ENCODE peak calls at places on chromosome 9, in six cellular contexts. Z, C, U, L, T and E are unnamed samples. For H3K9me3, the result is how much of the 10 kb centered on the place peaks cover.

GRCh38 chr9:13648676-13649075 is 369.2 kb upstream of the MPDZ start:
- DNase-seq in U (no peak), Z (no peak), T (no peak), C (no peak), L (no peak), E (no peak)

GRCh38 chr9:8143677-8144076 is 344.1 kb upstream of the DMAC1 start:
- DNase-seq in U (no peak), T (no peak), C (no peak), Z (no peak), L (no peak), E (no peak)

GRCh38 chr9:100196215-100196614 is 97.2 kb downstream of the INVS start:
- DNase-seq in L (no peak), C (no peak), T (no peak), Z (no peak), U (no peak), E (no peak)

GRCh38 chr9:121754655-121755436 is 103.4 kb downstream of the DAB2IP start:
- DNase-seq in T (no peak), C (no peak), U (no peak), L (no peak), Z (no peak), E (no peak)

GRCh38 chr9:129655142-129655541 is 10.3 kb upstream of the PRRX2 start:
- DNase-seq in T (no peak), C (no peak), L (no peak), U (no peak), Z (no peak), E (no peak)

GRCh38 chr9:75962186-75963036 is 71.9 kb downstream of the PCSK5 start:
- DNase-seq in C (no peak), U (no peak), T (no peak), Z (no peak), L (no peak), E (no peak)

GRCh38 chr9:79763861-79764260 is 192.1 kb downstream of the TLE4 start:
- DNase-seq in T (no peak), U (no peak), L (no peak), Z (no peak), C (no peak), E (peak)

GRCh38 chr9:138073408-138073807 is 195.8 kb downstream of the CACNA1B start:
- DNase-seq in U (peak), T (peak), Z (no peak), C (no peak), L (no peak), E (no peak)

GRCh38 chr9:21964925-21965385 is 29.2 kb downstream of the CDKN2A start:
- DNase-seq in L (no peak), Z (no peak), T (no peak), U (no peak), C (no peak), E (no peak)

GRCh38 chr9:131758972-131759647 is 19.2 kb upstream of the RAPGEF1 start:
- DNase-seq in Z (no peak), T (no peak), C (no peak), L (no peak), U (no peak), E (peak)

GRCh38 chr9:130193531-130194405 is 21.6 kb downstream of the NCS1 start:
- DNase-seq in U (no peak), C (no peak), T (peak), Z (no peak), L (no peak), E (no peak)

GRCh38 chr9:129353697-129354336 is 175.8 kb upstream of the IER5L start:
- DNase-seq in T (no peak), Z (no peak), U (no peak), C (no peak), L (no peak), E (no peak)

GRCh38 chr9:34568783-34569182 is 20.7 kb downstream of the CNTFR start:
- DNase-seq in C (no peak), U (no peak), T (peak), Z (no peak), L (no peak), E (no peak)

GRCh38 chr9:16450578-16450977 is 419.9 kb downstream of the BNC2 start:
- DNase-seq in U (no peak), T (no peak), Z (no peak), L (no peak), C (no peak), E (no peak)

GRCh38 chr9:136886610-136887597 is 588 bp downstream of the TRAF2 start:
- DNase-seq in U (peak), C (no peak), L (no peak), T (peak), Z (peak), E (peak)

GRCh38 chr9:127163409-127163808 is 41.0 kb upstream of the ANGPTL2 start:
- DNase-seq in L (peak), Z (no peak), C (peak), U (no peak), T (no peak), E (peak)
- TF ChIP-seq RFX5 in L (no peak), Z (no peak), C (no peak), U (no peak), T (no peak), E (no peak)

GRCh38 chr9:92206490-92206889 is 87.0 kb downstream of the IARS1 start:
- DNase-seq in U (no peak), Z (no peak), L (no peak), T (no peak), C (no peak), E (peak)
- H3K9me3 ChIP-seq in U (under half), Z (under half), L (under half), T (under half), C (under half), E (under half)

DNA sequence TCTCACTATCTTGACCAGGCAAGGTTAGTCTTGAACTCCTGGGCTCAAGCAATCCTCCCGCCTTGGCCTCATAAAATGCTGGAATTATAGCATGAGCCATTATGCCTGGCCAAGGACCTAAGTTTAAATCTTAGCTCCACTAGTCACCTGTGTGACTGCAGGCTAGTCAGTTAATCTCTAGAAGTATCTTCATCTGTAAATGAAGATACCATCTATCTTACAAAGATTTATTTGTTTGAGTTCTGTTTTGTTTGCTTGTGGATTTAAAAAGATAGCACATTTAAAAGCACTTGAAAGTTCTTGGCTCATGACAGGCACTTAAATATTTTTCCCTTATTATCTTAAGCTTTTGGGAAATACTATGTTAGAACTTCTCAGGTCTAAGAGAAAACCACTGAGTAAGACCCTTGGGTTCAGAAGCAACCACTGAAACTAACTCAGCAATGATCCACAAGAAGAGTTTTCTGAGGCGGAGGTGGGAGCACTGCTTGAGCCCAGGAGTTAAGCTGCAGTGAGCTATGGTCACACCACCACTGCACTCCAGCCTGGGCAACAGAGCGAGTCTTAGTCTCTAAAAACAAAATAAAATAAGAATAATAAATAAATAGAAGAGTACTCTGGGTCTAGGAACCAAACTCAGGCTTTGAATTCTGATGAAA is 19.1 kb downstream of the TMEM245 start:
- DNase-seq in T (no peak), Z (no peak), C (no peak), L (no peak), U (no peak), E (no peak)
- H3K27ac ChIP-seq in T (no peak), Z (peak), C (peak), L (no peak), U (no peak), E (no peak)

GRCh38 chr9:126618200-126618589 is 4.5 kb downstream of the LMX1B start:
- DNase-seq in L (no peak), C (no peak), T (peak), U (no peak), Z (no peak), E (no peak)

GRCh38 chr9:126615791-126616447 is 2.2 kb downstream of the LMX1B start:
- DNase-seq in L (no peak), U (peak), Z (no peak), T (peak), C (no peak), E (no peak)

GRCh38 chr9:126616521-126616976 is 2.8 kb downstream of the LMX1B start:
- DNase-seq in T (peak), L (no peak), U (peak), Z (no peak), C (no peak), E (no peak)

GRCh38 chr9:126617740-126618133 is 4.0 kb downstream of the LMX1B start:
- DNase-seq in T (peak), U (no peak), L (no peak), C (no peak), Z (no peak), E (no peak)

DNA sequence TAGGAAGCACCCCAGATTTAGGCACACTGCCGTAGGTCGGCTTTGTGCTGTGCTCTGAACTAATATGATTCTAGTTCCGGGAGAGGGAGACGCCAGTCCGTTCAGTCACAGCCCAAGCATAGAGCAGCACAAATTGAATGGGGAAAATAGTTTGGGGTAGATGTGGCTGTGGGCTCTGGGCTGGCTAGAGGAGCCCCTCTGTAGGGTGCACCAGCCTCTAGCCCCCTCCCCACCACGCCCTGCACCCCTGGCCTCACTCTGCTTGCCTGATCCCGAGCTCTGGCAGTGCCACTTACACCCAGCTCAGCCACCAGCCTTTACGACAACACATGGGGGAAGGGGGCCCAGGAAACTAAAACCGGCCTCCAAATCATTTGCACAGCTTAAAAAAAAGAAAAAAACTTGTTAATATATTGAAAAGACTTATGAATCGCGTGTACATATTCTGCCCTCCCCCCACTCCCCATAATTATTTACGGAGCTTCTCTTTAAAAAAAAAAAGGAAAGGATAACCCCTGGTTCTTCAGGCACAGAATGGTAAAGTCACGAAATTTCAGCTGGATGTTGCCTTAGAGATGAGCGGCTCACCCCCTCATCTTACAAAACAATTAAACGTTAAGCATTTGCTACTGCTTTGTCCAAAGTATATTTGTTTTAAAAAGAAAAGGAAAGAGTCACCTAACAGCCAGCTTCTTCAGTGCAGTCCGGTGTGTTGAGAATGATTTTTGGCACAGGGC is 3.4 kb downstream of the LMX1B start:
- DNase-seq in U (no peak), Z (no peak), L (no peak), C (no peak), T (peak), E (no peak)
- TF ChIP-seq RFX5 in U (no peak), Z (no peak), L (no peak), C (no peak), T (no peak), E (no peak)

GRCh38 chr9:96844040-96844439 is 10.3 kb downstream of the ZNF782 start:
- DNase-seq in T (no peak), C (no peak), Z (no peak), L (no peak), U (no peak), E (no peak)
- H3K9me3 ChIP-seq in T (under half), C (under half), Z (half or more), L (under half), U (under half), E (under half)

DNA sequence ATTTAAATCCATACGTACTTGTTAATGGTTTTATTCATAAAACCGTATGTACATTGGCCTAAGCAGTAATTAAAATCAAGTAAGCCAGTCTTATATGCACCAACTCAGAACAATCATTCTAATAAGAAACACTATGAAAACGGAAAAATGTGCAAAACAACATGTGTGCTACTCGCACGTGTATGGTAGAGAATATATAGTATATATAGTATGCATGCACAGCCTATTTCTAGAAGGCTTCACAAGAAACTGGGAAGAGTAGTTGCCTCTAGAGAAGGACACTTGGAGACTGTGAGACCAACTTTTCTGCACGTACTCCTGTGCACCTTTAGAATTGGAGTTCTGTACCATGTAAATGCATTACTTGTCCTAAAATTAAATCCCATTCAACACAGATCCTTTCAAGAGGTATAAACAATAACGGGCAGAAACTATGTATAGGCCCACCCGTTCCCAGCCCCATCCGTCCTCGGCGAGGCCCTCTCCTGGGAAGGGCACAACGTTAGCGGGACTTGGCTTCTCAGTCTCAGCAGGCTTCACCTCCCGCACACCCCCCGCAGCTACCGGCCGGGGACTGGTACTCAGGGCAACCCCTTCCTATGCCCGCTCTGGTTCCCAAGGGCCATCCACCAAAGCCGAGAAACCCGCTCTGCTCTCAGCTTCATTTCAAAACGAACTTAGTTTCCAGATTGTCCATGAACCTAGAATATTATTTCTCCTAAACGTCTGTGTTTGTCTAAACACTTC is 2.0 kb downstream of the CDC14B start:
- DNase-seq in L (no peak), U (no peak), T (no peak), Z (no peak), C (no peak), E (no peak)
- H3K27ac ChIP-seq in L (no peak), U (no peak), T (no peak), Z (no peak), C (peak), E (no peak)